ENCODE peak calls at places on chromosomes 6 and 20, in five cellular contexts. R is HFFc6; P is NT2/D1; Z is activated CD8-positive, alpha-beta memory T cell treated with anti-CD3 and anti-CD28 coated beads for 48 hours; B is T-cell. V is an unnamed sample.
A peak's percentile ranks its signal among the peaks of the same experiment; 100 is the strongest.

GRCh38 chr6:1346101-1346500 is 34.2 kb downstream of the FOXQ1 start:
- DNase-seq in B (no peak), Z (no peak), P (no peak), R (no peak), V (no peak)

GRCh38 chr20:48381353-48382120 is 446.3 kb downstream of the PREX1 start:
- DNase-seq in R (no peak), B (no peak), P (no peak), Z (no peak), V (no peak)

GRCh38 chr20:50415516-50416268 is 94.5 kb upstream of the PTPN1 start:
- DNase-seq in R (peak; percentile 88), B (no peak), P (no peak), Z (no peak), V (peak; percentile 27)

GRCh38 chr20:20084296-20084752 is 32.0 kb downstream of the CFAP61 start:
- DNase-seq in P (no peak), R (no peak), Z (no peak), B (no peak), V (no peak)

GRCh38 chr6:28914941-28915340 is 8.8 kb downstream of the TRIM27 start:
- DNase-seq in P (no peak), R (no peak), Z (no peak), B (no peak), V (no peak)

GRCh38 chr20:38001981-38002380 is 31.3 kb downstream of the TTI1 start:
- DNase-seq in B (no peak), R (no peak), P (no peak), Z (no peak), V (no peak)

GRCh38 chr6:2020909-2021308 is 224.5 kb downstream of the GMDS start:
- DNase-seq in R (peak; percentile 52), P (no peak), B (no peak), Z (no peak), V (no peak)

GRCh38 chr6:169838291-169839028 is 87.0 kb downstream of the ERMARD start:
- DNase-seq in P (no peak), B (no peak), R (no peak), Z (no peak), V (no peak)

GRCh38 chr6:131379951-131380350 is 193.1 kb upstream of the ARG1 start:
- DNase-seq in B (no peak), P (no peak), Z (no peak), R (peak; percentile 70), V (no peak)

GRCh38 chr6:120869397-120869796 is 464.9 kb downstream of the TBC1D32 start:
- DNase-seq in R (no peak), Z (no peak), B (no peak), P (no peak), V (peak; percentile 18)

GRCh38 chr6:158207452-158207788 is 39.3 kb downstream of the GTF2H5 start:
- DNase-seq in B (no peak), R (peak; percentile 20), Z (no peak), P (no peak), V (no peak)

GRCh38 chr20:11841972-11842461 is 75.7 kb upstream of the BTBD3 start:
- DNase-seq in B (no peak), R (no peak), P (no peak), Z (no peak), V (no peak)

GRCh38 chr6:20933057-20933792 is 399.0 kb downstream of the CDKAL1 start:
- DNase-seq in B (no peak), Z (no peak), R (no peak), P (no peak), V (no peak)

GRCh38 chr20:46169245-46170171 is 51.4 kb downstream of the CD40 start:
- DNase-seq in Z (no peak), P (no peak), B (no peak), R (no peak), V (no peak)

GRCh38 chr6:73803562-73804221 is 107.7 kb downstream of the CD109 start:
- DNase-seq in R (peak; percentile 96), P (peak; percentile 33), B (no peak), Z (no peak), V (peak; percentile 68)

GRCh38 chr6:82750570-82750969 is 315.1 kb downstream of the UBE3D start:
- DNase-seq in R (peak; percentile 13), B (no peak), P (no peak), Z (no peak), V (no peak)

GRCh38 chr20:59812286-59813125 is 120.9 kb downstream of the SYCP2 start:
- DNase-seq in Z (no peak), B (no peak), P (no peak), R (no peak), V (no peak)

GRCh38 chr6:13466304-13467215 is 20.8 kb downstream of the GFOD1 start:
- DNase-seq in R (no peak), B (no peak), Z (no peak), P (no peak), V (no peak)

GRCh38 chr6:98639236-98639635 is 195.1 kb upstream of the POU3F2 start:
- DNase-seq in R (no peak), P (no peak), B (no peak), Z (no peak), V (no peak)